ENCODE peak calls at places on chromosomes 5 and 9, in seven cellular contexts. One of them, this sample, is unnamed.

GRCh38 chr5:180084638-180085561 is 13.3 kb upstream of the RNF130 start:
- DNase-seq in K562: peak
- DNase-seq in GM12878: no peak
- DNase-seq in stomach: peak
- DNase-seq in CD8-positive, alpha-beta T cell: no peak
- DNase-seq in lung: peak
- DNase-seq in astrocyte of the spinal cord: no peak
- DNase-seq in this sample: no peak

GRCh38 chr5:62742214-62742613 is 163.6 kb downstream of the LRRC70 start:
- DNase-seq in lung: no peak
- DNase-seq in GM12878: no peak
- DNase-seq in K562: no peak
- DNase-seq in CD8-positive, alpha-beta T cell: no peak
- DNase-seq in astrocyte of the spinal cord: no peak
- DNase-seq in stomach: no peak
- DNase-seq in this sample: no peak

GRCh38 chr5:35773936-35774335 is 82.8 kb upstream of the IL7R start:
- DNase-seq in lung: no peak
- DNase-seq in K562: no peak
- DNase-seq in stomach: no peak
- DNase-seq in astrocyte of the spinal cord: no peak
- DNase-seq in GM12878: no peak
- DNase-seq in CD8-positive, alpha-beta T cell: no peak
- DNase-seq in this sample: peak

GRCh38 chr5:130024006-130024405 is 119.7 kb downstream of the CHSY3 start:
- DNase-seq in astrocyte of the spinal cord: no peak
- DNase-seq in stomach: no peak
- DNase-seq in lung: no peak
- DNase-seq in GM12878: no peak
- DNase-seq in CD8-positive, alpha-beta T cell: no peak
- DNase-seq in K562: no peak
- DNase-seq in this sample: no peak

GRCh38 chr9:137046094-137046787 is at the start of gene NPDC1:
- DNase-seq in astrocyte of the spinal cord: peak
- DNase-seq in K562: peak
- DNase-seq in GM12878: no peak
- DNase-seq in lung: peak
- DNase-seq in CD8-positive, alpha-beta T cell: peak
- DNase-seq in stomach: peak
- DNase-seq in this sample: peak

GRCh38 chr9:14645648-14646047 is 47.6 kb downstream of the ZDHHC21 start:
- DNase-seq in K562: no peak
- DNase-seq in stomach: no peak
- DNase-seq in CD8-positive, alpha-beta T cell: no peak
- DNase-seq in lung: no peak
- DNase-seq in astrocyte of the spinal cord: no peak
- DNase-seq in GM12878: no peak
- DNase-seq in this sample: no peak

GRCh38 chr5:139633295-139634027 is 14.7 kb upstream of the CXXC5 start:
- DNase-seq in GM12878: no peak
- DNase-seq in stomach: peak
- DNase-seq in CD8-positive, alpha-beta T cell: peak
- DNase-seq in lung: no peak
- DNase-seq in K562: peak
- DNase-seq in astrocyte of the spinal cord: peak
- DNase-seq in this sample: peak

GRCh38 chr5:128409401-128409800 is 128.6 kb downstream of the FBN2 start:
- DNase-seq in astrocyte of the spinal cord: no peak
- DNase-seq in CD8-positive, alpha-beta T cell: no peak
- DNase-seq in lung: no peak
- DNase-seq in stomach: no peak
- DNase-seq in K562: no peak
- DNase-seq in GM12878: no peak
- DNase-seq in this sample: no peak

GRCh38 chr5:147578228-147579024 is 68.6 kb upstream of the DPYSL3 start:
- DNase-seq in CD8-positive, alpha-beta T cell: no peak
- DNase-seq in stomach: no peak
- DNase-seq in K562: no peak
- DNase-seq in GM12878: no peak
- DNase-seq in astrocyte of the spinal cord: peak
- DNase-seq in lung: no peak
- DNase-seq in this sample: peak

GRCh38 chr5:112485802-112486427 is 66.8 kb upstream of the EPB41L4A start:
- DNase-seq in CD8-positive, alpha-beta T cell: no peak
- DNase-seq in lung: no peak
- DNase-seq in stomach: no peak
- DNase-seq in astrocyte of the spinal cord: no peak
- DNase-seq in K562: no peak
- DNase-seq in GM12878: no peak
- DNase-seq in this sample: no peak

GRCh38 chr5:179373961-179374505 is 28.8 kb upstream of the ADAMTS2 start:
- DNase-seq in GM12878: no peak
- DNase-seq in astrocyte of the spinal cord: no peak
- DNase-seq in lung: no peak
- DNase-seq in CD8-positive, alpha-beta T cell: no peak
- DNase-seq in stomach: no peak
- DNase-seq in K562: no peak
- DNase-seq in this sample: no peak

GRCh38 chr5:143717400-143717799 is 94.6 kb upstream of the HMHB1 start:
- DNase-seq in CD8-positive, alpha-beta T cell: no peak
- DNase-seq in stomach: no peak
- DNase-seq in GM12878: no peak
- DNase-seq in astrocyte of the spinal cord: peak
- DNase-seq in K562: no peak
- DNase-seq in lung: no peak
- DNase-seq in this sample: peak

GRCh38 chr9:5652810-5653209 is 23.9 kb downstream of the RIC1 start:
- DNase-seq in astrocyte of the spinal cord: no peak
- DNase-seq in GM12878: no peak
- DNase-seq in lung: no peak
- DNase-seq in K562: no peak
- DNase-seq in stomach: no peak
- DNase-seq in CD8-positive, alpha-beta T cell: no peak
- DNase-seq in this sample: no peak

GRCh38 chr9:137783521-137783920 is 94.1 kb upstream of the CACNA1B start:
- DNase-seq in lung: no peak
- DNase-seq in stomach: no peak
- DNase-seq in astrocyte of the spinal cord: no peak
- DNase-seq in GM12878: no peak
- DNase-seq in CD8-positive, alpha-beta T cell: no peak
- DNase-seq in K562: no peak
- DNase-seq in this sample: no peak

GRCh38 chr9:100601216-100601615 is 23.3 kb downstream of the CAVIN4 start:
- DNase-seq in stomach: peak
- DNase-seq in K562: peak
- DNase-seq in lung: peak
- DNase-seq in GM12878: no peak
- DNase-seq in CD8-positive, alpha-beta T cell: no peak
- DNase-seq in astrocyte of the spinal cord: peak
- DNase-seq in this sample: peak

GRCh38 chr5:172145870-172146747 is 41.9 kb downstream of the STK10 start:
- DNase-seq in lung: no peak
- DNase-seq in astrocyte of the spinal cord: no peak
- DNase-seq in CD8-positive, alpha-beta T cell: no peak
- DNase-seq in K562: no peak
- DNase-seq in GM12878: no peak
- DNase-seq in stomach: no peak
- DNase-seq in this sample: no peak

GRCh38 chr5:65978251-65978650 is 51.9 kb downstream of the ERBIN start:
- DNase-seq in astrocyte of the spinal cord: no peak
- DNase-seq in lung: no peak
- DNase-seq in K562: no peak
- DNase-seq in GM12878: no peak
- DNase-seq in CD8-positive, alpha-beta T cell: no peak
- DNase-seq in stomach: no peak
- DNase-seq in this sample: no peak

GRCh38 chr9:9921771-9922170 is 691.0 kb downstream of the PTPRD start:
- DNase-seq in CD8-positive, alpha-beta T cell: no peak
- DNase-seq in K562: no peak
- DNase-seq in astrocyte of the spinal cord: no peak
- DNase-seq in stomach: no peak
- DNase-seq in lung: no peak
- DNase-seq in GM12878: no peak
- DNase-seq in this sample: no peak

GRCh38 chr9:9919174-9919573 is 693.6 kb downstream of the PTPRD start:
- DNase-seq in stomach: no peak
- DNase-seq in lung: no peak
- DNase-seq in GM12878: no peak
- DNase-seq in K562: no peak
- DNase-seq in CD8-positive, alpha-beta T cell: no peak
- DNase-seq in astrocyte of the spinal cord: no peak
- DNase-seq in this sample: no peak

GRCh38 chr9:9924369-9924768 is 688.4 kb downstream of the PTPRD start:
- DNase-seq in GM12878: no peak
- DNase-seq in lung: no peak
- DNase-seq in astrocyte of the spinal cord: no peak
- DNase-seq in K562: no peak
- DNase-seq in CD8-positive, alpha-beta T cell: no peak
- DNase-seq in stomach: no peak
- DNase-seq in this sample: peak

GRCh38 chr9:9917400-9917799 is 695.4 kb downstream of the PTPRD start:
- DNase-seq in astrocyte of the spinal cord: no peak
- DNase-seq in CD8-positive, alpha-beta T cell: no peak
- DNase-seq in lung: no peak
- DNase-seq in stomach: no peak
- DNase-seq in GM12878: no peak
- DNase-seq in K562: no peak
- DNase-seq in this sample: no peak

DNA sequence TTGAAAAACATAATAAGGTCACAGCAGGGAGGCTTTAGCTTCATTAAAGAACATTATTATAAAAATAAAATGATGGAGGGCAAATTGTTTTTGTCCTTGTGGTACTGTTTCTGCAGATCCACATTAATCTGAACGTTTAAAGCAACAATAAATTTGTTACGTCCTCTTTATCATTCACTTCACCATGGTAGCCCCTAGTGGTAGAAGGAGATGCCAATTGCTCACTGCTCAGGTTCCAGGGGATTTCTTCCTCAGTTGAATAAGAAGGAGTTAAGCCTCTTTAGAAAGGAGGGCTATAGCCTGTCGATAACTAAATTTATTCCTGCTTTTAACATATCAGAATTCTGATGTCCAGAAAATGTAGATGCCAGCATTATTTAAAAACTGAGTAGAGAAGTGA is 692.4 kb downstream of the PTPRD start:
- DNase-seq in K562: no peak
- DNase-seq in lung: no peak
- DNase-seq in astrocyte of the spinal cord: no peak
- DNase-seq in stomach: no peak
- DNase-seq in GM12878: no peak
- DNase-seq in CD8-positive, alpha-beta T cell: no peak
- DNase-seq in this sample: no peak
- TF ChIP-seq CTCF in K562: no peak
- TF ChIP-seq CTCF in lung: no peak
- TF ChIP-seq CTCF in astrocyte of the spinal cord: peak
- TF ChIP-seq CTCF in stomach: no peak
- TF ChIP-seq CTCF in GM12878: peak
- TF ChIP-seq CTCF in CD8-positive, alpha-beta T cell: no peak
- TF ChIP-seq CTCF in this sample: no peak

GRCh38 chr9:118689280-118689679 is 680.0 kb downstream of the BRINP1 start:
- DNase-seq in lung: no peak
- DNase-seq in CD8-positive, alpha-beta T cell: no peak
- DNase-seq in stomach: no peak
- DNase-seq in astrocyte of the spinal cord: no peak
- DNase-seq in GM12878: no peak
- DNase-seq in K562: no peak
- DNase-seq in this sample: no peak

DNA sequence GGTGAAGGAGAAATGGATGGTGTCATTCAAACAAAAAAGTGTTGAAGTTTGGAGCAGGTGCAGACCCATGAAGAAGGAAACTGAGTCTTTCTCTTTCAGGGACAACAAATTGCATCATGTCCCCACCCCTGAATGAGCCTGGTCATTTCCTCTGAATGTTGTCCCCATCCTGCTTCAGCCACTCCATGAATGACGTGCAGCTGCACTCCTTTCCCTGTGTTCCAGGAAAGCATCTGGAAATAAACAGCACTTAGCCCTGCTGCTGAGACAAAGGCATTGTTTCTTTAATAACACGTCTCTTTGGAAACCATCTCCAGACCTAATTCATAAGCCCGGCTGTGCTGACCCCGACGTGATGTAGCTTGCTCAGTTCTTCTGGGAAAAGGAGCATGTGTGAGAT is 682.3 kb downstream of the BRINP1 start:
- DNase-seq in lung: no peak
- DNase-seq in stomach: no peak
- DNase-seq in astrocyte of the spinal cord: no peak
- DNase-seq in CD8-positive, alpha-beta T cell: no peak
- DNase-seq in GM12878: no peak
- DNase-seq in K562: no peak
- DNase-seq in this sample: no peak
- H3K4me3 ChIP-seq in lung: no peak
- H3K4me3 ChIP-seq in stomach: no peak
- H3K4me3 ChIP-seq in astrocyte of the spinal cord: no peak
- H3K4me3 ChIP-seq in CD8-positive, alpha-beta T cell: no peak
- H3K4me3 ChIP-seq in GM12878: no peak
- H3K4me3 ChIP-seq in K562: no peak
- H3K4me3 ChIP-seq in this sample: no peak

GRCh38 chr5:141434006-141434405 is 3.7 kb downstream of the PCDHGA12 start:
- DNase-seq in stomach: no peak
- DNase-seq in K562: no peak
- DNase-seq in astrocyte of the spinal cord: no peak
- DNase-seq in CD8-positive, alpha-beta T cell: no peak
- DNase-seq in lung: no peak
- DNase-seq in GM12878: no peak
- DNase-seq in this sample: peak

GRCh38 chr5:141431286-141431685 is 979 bp downstream of the PCDHGA12 start:
- DNase-seq in K562: no peak
- DNase-seq in stomach: no peak
- DNase-seq in GM12878: no peak
- DNase-seq in astrocyte of the spinal cord: peak
- DNase-seq in CD8-positive, alpha-beta T cell: no peak
- DNase-seq in lung: no peak
- DNase-seq in this sample: peak

GRCh38 chr5:141427783-141428426 is 2.4 kb upstream of the PCDHGA12 start:
- DNase-seq in stomach: no peak
- DNase-seq in lung: no peak
- DNase-seq in GM12878: no peak
- DNase-seq in astrocyte of the spinal cord: no peak
- DNase-seq in CD8-positive, alpha-beta T cell: no peak
- DNase-seq in K562: no peak
- DNase-seq in this sample: no peak

GRCh38 chr5:141430332-141431113 is at the start of gene PCDHGA12:
- DNase-seq in lung: no peak
- DNase-seq in astrocyte of the spinal cord: peak
- DNase-seq in GM12878: peak
- DNase-seq in K562: peak
- DNase-seq in stomach: no peak
- DNase-seq in CD8-positive, alpha-beta T cell: no peak
- DNase-seq in this sample: peak
- TF ChIP-seq CTCF in lung: peak
- TF ChIP-seq CTCF in astrocyte of the spinal cord: peak
- TF ChIP-seq CTCF in GM12878: peak
- TF ChIP-seq CTCF in K562: peak
- TF ChIP-seq CTCF in stomach: no peak
- TF ChIP-seq CTCF in CD8-positive, alpha-beta T cell: no peak
- TF ChIP-seq CTCF in this sample: peak

DNA sequence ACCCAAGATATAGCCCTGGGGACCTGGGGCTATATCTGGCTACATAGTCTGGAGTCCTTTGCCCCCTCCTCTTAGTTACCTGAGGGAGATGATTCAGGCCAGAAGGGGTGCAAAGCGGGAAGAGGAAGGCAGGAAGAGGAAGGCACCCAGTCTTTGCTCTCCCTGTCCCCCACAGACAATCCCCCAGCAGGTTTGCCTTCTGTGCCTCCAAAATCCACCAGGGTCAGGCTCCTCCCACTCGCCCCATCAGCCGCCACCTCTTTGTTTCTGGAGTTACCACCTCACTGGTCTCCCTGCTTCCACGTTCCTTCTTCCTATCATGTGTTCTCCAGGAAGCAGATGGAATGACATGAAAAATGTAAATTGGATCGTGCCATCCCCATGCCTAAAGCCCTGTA is 31.2 kb upstream of the FABP6 start:
- DNase-seq in CD8-positive, alpha-beta T cell: no peak
- DNase-seq in lung: no peak
- DNase-seq in stomach: no peak
- DNase-seq in GM12878: no peak
- DNase-seq in K562: no peak
- DNase-seq in astrocyte of the spinal cord: no peak
- DNase-seq in this sample: no peak
- H3K4me3 ChIP-seq in CD8-positive, alpha-beta T cell: no peak
- H3K4me3 ChIP-seq in lung: no peak
- H3K4me3 ChIP-seq in stomach: no peak
- H3K4me3 ChIP-seq in GM12878: no peak
- H3K4me3 ChIP-seq in K562: no peak
- H3K4me3 ChIP-seq in astrocyte of the spinal cord: no peak
- H3K4me3 ChIP-seq in this sample: no peak